ENCODE peak calls at places on chromosomes 4 and X, in four cellular contexts. D is GM18507; S is CD4-positive, alpha-beta memory T cell; B is neural progenitor cell. C is an unnamed sample.

GRCh38 chr4:66633472-66633871 is 911.8 kb downstream of the CENPC start:
- DNase-seq in B (no peak), S (no peak), D (no peak), C (no peak)

GRCh38 chr4:111989817-111990216 is 155.4 kb upstream of the FAM241A start:
- DNase-seq in B (no peak), D (no peak), S (no peak), C (no peak)

GRCh38 chrX:116232833-116233232 is 62.3 kb downstream of the AGTR2 start:
- DNase-seq in S (no peak), D (no peak), B (no peak), C (no peak)

GRCh38 chr4:89072921-89073320 is 15.9 kb upstream of the FAM13A start:
- DNase-seq in S (no peak), D (no peak), B (no peak), C (no peak)

GRCh38 chr4:177442623-177443155 is 452 bp upstream of the AGA start:
- DNase-seq in B (no peak), S (no peak), D (no peak), C (no peak)

GRCh38 chr4:13542577-13543042 is 1.7 kb downstream of the NKX3-2 start:
- DNase-seq in B (no peak), D (no peak), S (no peak), C (no peak)

GRCh38 chr4:38190717-38191178 is 230.6 kb downstream of the PTTG2 start:
- DNase-seq in S (no peak), D (no peak), B (peak), C (no peak)

GRCh38 chr4:30716671-30717207 is 3.4 kb upstream of the PCDH7 start:
- DNase-seq in S (no peak), D (no peak), B (no peak), C (no peak)

GRCh38 chr4:152258804-152259708 is 276.8 kb downstream of the FBXW7 start:
- DNase-seq in D (no peak), S (no peak), B (no peak), C (no peak)

GRCh38 chr4:105194328-105195231 is 47.9 kb downstream of the TET2 start:
- DNase-seq in S (no peak), D (no peak), B (no peak), C (no peak)

GRCh38 chr4:48033825-48034413 is 17.3 kb downstream of the NIPAL1 start:
- DNase-seq in S (peak), D (no peak), B (peak), C (no peak)

GRCh38 chr4:93203708-93204107 is 624.8 kb upstream of the ATOH1 start:
- DNase-seq in S (peak), D (no peak), B (peak), C (no peak)

GRCh38 chr4:152778656-152779512 is 646 bp downstream of the TIGD4 start:
- DNase-seq in D (no peak), B (peak), S (peak), C (peak)

C was measured in posterior cingulate gyrus.